ENCODE peak calls at places on chromosomes 5 and 9, in nine cellular contexts. One of them, this sample, is unnamed.
A peak's percentile ranks its signal among the peaks of the same experiment; 100 is the strongest.

GRCh38 chr9:137150485-137151060 is 11.6 kb downstream of the GRIN1 start:
- DNase-seq in tibial nerve: no peak
- DNase-seq in GM12891: peak; percentile 71
- DNase-seq in IMR-90: no peak
- DNase-seq in uterus: no peak
- DNase-seq in ovary: no peak
- DNase-seq in spleen: no peak
- DNase-seq in GM12892: peak; percentile 83
- DNase-seq in heart left ventricle: no peak
- DNase-seq in this sample: peak; percentile 93

GRCh38 chr9:77170991-77171699 is 6.2 kb upstream of the VPS13A start:
- DNase-seq in tibial nerve: no peak
- DNase-seq in GM12891: no peak
- DNase-seq in IMR-90: no peak
- DNase-seq in uterus: no peak
- DNase-seq in ovary: no peak
- DNase-seq in spleen: no peak
- DNase-seq in GM12892: no peak
- DNase-seq in heart left ventricle: peak; percentile 16
- DNase-seq in this sample: no peak

GRCh38 chr9:110583237-110583636 is 3.7 kb upstream of the SVEP1 start:
- DNase-seq in tibial nerve: no peak
- DNase-seq in GM12891: no peak
- DNase-seq in IMR-90: peak; percentile 71
- DNase-seq in uterus: no peak
- DNase-seq in ovary: no peak
- DNase-seq in spleen: no peak
- DNase-seq in GM12892: no peak
- DNase-seq in heart left ventricle: no peak
- DNase-seq in this sample: no peak

GRCh38 chr9:83220737-83221136 is 157.8 kb upstream of the RASEF start:
- DNase-seq in tibial nerve: no peak
- DNase-seq in GM12891: no peak
- DNase-seq in IMR-90: peak; percentile 29
- DNase-seq in uterus: no peak
- DNase-seq in ovary: no peak
- DNase-seq in spleen: no peak
- DNase-seq in GM12892: no peak
- DNase-seq in heart left ventricle: no peak
- DNase-seq in this sample: peak; percentile 34

GRCh38 chr9:70954126-70954525 is 167.3 kb downstream of the TRPM3 start:
- DNase-seq in tibial nerve: no peak
- DNase-seq in GM12891: no peak
- DNase-seq in IMR-90: peak; percentile 90
- DNase-seq in uterus: no peak
- DNase-seq in ovary: no peak
- DNase-seq in spleen: no peak
- DNase-seq in GM12892: no peak
- DNase-seq in heart left ventricle: no peak
- DNase-seq in this sample: peak; percentile 78

GRCh38 chr9:109001275-109001676 is 12.0 kb downstream of the CTNNAL1 start:
- DNase-seq in tibial nerve: no peak
- DNase-seq in GM12891: no peak
- DNase-seq in IMR-90: peak; percentile 93
- DNase-seq in uterus: no peak
- DNase-seq in ovary: no peak
- DNase-seq in spleen: no peak
- DNase-seq in GM12892: no peak
- DNase-seq in heart left ventricle: no peak
- DNase-seq in this sample: peak; percentile 73

GRCh38 chr9:33159058-33159759 is 7.9 kb downstream of the B4GALT1 start:
- DNase-seq in tibial nerve: peak; percentile 77
- DNase-seq in GM12891: no peak
- DNase-seq in IMR-90: peak; percentile 35
- DNase-seq in uterus: peak; percentile 75
- DNase-seq in ovary: peak; percentile 86
- DNase-seq in spleen: peak; percentile 89
- DNase-seq in GM12892: no peak
- DNase-seq in heart left ventricle: peak; percentile 90
- DNase-seq in this sample: no peak

GRCh38 chr9:120175031-120175430 is 404.9 kb downstream of the CDK5RAP2 start:
- DNase-seq in tibial nerve: no peak
- DNase-seq in GM12891: no peak
- DNase-seq in IMR-90: no peak
- DNase-seq in uterus: no peak
- DNase-seq in ovary: no peak
- DNase-seq in spleen: no peak
- DNase-seq in GM12892: no peak
- DNase-seq in heart left ventricle: no peak
- DNase-seq in this sample: no peak

GRCh38 chr5:31113101-31113500 is 80.4 kb upstream of the CDH6 start:
- DNase-seq in tibial nerve: no peak
- DNase-seq in GM12891: no peak
- DNase-seq in IMR-90: peak; percentile 88
- DNase-seq in uterus: no peak
- DNase-seq in ovary: no peak
- DNase-seq in spleen: no peak
- DNase-seq in GM12892: no peak
- DNase-seq in heart left ventricle: no peak
- DNase-seq in this sample: no peak

GRCh38 chr5:103428411-103428871 is 134.1 kb downstream of the NUDT12 start:
- DNase-seq in tibial nerve: no peak
- DNase-seq in GM12891: no peak
- DNase-seq in IMR-90: peak; percentile 86
- DNase-seq in uterus: no peak
- DNase-seq in ovary: peak; percentile 22
- DNase-seq in spleen: no peak
- DNase-seq in GM12892: no peak
- DNase-seq in heart left ventricle: peak; percentile 16
- DNase-seq in this sample: no peak

GRCh38 chr5:172426086-172426485 is 28.2 kb downstream of the SH3PXD2B start:
- DNase-seq in tibial nerve: no peak
- DNase-seq in GM12891: no peak
- DNase-seq in IMR-90: no peak
- DNase-seq in uterus: no peak
- DNase-seq in ovary: peak; percentile 60
- DNase-seq in spleen: no peak
- DNase-seq in GM12892: no peak
- DNase-seq in heart left ventricle: no peak
- DNase-seq in this sample: no peak
- TF ChIP-seq POLR2A in tibial nerve: peak; percentile 29
- TF ChIP-seq POLR2A in GM12891: no peak
- TF ChIP-seq POLR2A in IMR-90: no peak
- TF ChIP-seq POLR2A in uterus: no peak
- TF ChIP-seq POLR2A in ovary: no peak
- TF ChIP-seq POLR2A in spleen: no peak
- TF ChIP-seq POLR2A in GM12892: no peak
- TF ChIP-seq POLR2A in heart left ventricle: no peak
- TF ChIP-seq POLR2A in this sample: no peak

GRCh38 chr9:96612105-96612965 is 7.3 kb downstream of the CDC14B start:
- DNase-seq in tibial nerve: peak; percentile 35
- DNase-seq in GM12891: no peak
- DNase-seq in IMR-90: peak; percentile 96
- DNase-seq in uterus: no peak
- DNase-seq in ovary: no peak
- DNase-seq in spleen: no peak
- DNase-seq in GM12892: no peak
- DNase-seq in heart left ventricle: peak; percentile 31
- DNase-seq in this sample: peak; percentile 89
- TF ChIP-seq POLR2A in tibial nerve: no peak
- TF ChIP-seq POLR2A in GM12891: no peak
- TF ChIP-seq POLR2A in IMR-90: peak; percentile 68
- TF ChIP-seq POLR2A in uterus: no peak
- TF ChIP-seq POLR2A in ovary: no peak
- TF ChIP-seq POLR2A in spleen: no peak
- TF ChIP-seq POLR2A in GM12892: no peak
- TF ChIP-seq POLR2A in heart left ventricle: peak; percentile 35
- TF ChIP-seq POLR2A in this sample: no peak

GRCh38 chr9:129987941-129988340 is 55.0 kb downstream of the FNBP1 start:
- DNase-seq in tibial nerve: no peak
- DNase-seq in GM12891: no peak
- DNase-seq in IMR-90: no peak
- DNase-seq in uterus: no peak
- DNase-seq in ovary: no peak
- DNase-seq in spleen: no peak
- DNase-seq in GM12892: no peak
- DNase-seq in heart left ventricle: no peak
- DNase-seq in this sample: no peak
- TF ChIP-seq POLR2A in tibial nerve: no peak
- TF ChIP-seq POLR2A in GM12891: no peak
- TF ChIP-seq POLR2A in IMR-90: no peak
- TF ChIP-seq POLR2A in uterus: no peak
- TF ChIP-seq POLR2A in ovary: no peak
- TF ChIP-seq POLR2A in spleen: no peak
- TF ChIP-seq POLR2A in GM12892: no peak
- TF ChIP-seq POLR2A in heart left ventricle: no peak
- TF ChIP-seq POLR2A in this sample: no peak

GRCh38 chr5:178486305-178486704 is 103.9 kb downstream of the COL23A1 start:
- DNase-seq in tibial nerve: no peak
- DNase-seq in GM12891: no peak
- DNase-seq in IMR-90: no peak
- DNase-seq in uterus: no peak
- DNase-seq in ovary: no peak
- DNase-seq in spleen: no peak
- DNase-seq in GM12892: no peak
- DNase-seq in heart left ventricle: no peak
- DNase-seq in this sample: no peak
- TF ChIP-seq POLR2A in tibial nerve: no peak
- TF ChIP-seq POLR2A in GM12891: no peak
- TF ChIP-seq POLR2A in IMR-90: no peak
- TF ChIP-seq POLR2A in uterus: no peak
- TF ChIP-seq POLR2A in ovary: no peak
- TF ChIP-seq POLR2A in spleen: no peak
- TF ChIP-seq POLR2A in GM12892: no peak
- TF ChIP-seq POLR2A in heart left ventricle: no peak
- TF ChIP-seq POLR2A in this sample: no peak

DNA sequence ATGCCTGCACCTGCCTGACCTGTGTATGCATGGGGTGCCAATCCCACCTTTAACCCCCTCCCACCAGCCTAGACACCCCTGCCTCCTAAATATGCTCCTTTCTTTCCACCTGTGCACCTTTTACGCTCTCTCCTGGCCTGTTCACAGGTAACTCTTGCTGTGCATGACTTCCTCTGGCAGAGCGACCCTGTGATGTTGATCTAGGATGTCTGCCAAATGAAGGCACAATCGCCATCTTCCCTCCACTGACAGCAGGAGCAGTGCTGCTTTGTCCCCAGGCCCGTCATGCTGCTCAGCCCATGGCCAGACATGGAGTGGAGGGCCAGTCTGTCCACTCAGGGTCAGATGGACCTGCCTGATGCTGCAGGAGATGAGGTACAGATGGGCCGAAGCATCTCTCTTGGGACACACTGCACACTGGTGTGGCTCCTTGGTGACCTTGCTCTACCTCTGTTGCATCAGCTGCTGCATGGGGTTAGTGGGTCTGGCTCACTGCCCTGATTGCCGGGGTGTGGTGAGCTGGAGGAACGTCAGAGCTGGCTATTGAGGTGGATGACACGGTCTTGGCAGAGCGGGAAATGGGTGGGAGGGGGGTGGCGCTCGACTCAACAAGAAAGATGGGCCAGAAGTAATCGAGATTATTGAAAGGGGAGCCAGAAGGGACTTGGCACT is 101.6 kb upstream of the PITX1 start:
- DNase-seq in tibial nerve: peak; percentile 55
- DNase-seq in GM12891: no peak
- DNase-seq in IMR-90: peak; percentile 79
- DNase-seq in uterus: no peak
- DNase-seq in ovary: no peak
- DNase-seq in spleen: no peak
- DNase-seq in GM12892: no peak
- DNase-seq in heart left ventricle: no peak
- DNase-seq in this sample: peak; percentile 54
- TF ChIP-seq POLR2A in tibial nerve: no peak
- TF ChIP-seq POLR2A in GM12891: no peak
- TF ChIP-seq POLR2A in IMR-90: no peak
- TF ChIP-seq POLR2A in uterus: no peak
- TF ChIP-seq POLR2A in ovary: no peak
- TF ChIP-seq POLR2A in spleen: no peak
- TF ChIP-seq POLR2A in GM12892: no peak
- TF ChIP-seq POLR2A in heart left ventricle: no peak
- TF ChIP-seq POLR2A in this sample: no peak

DNA sequence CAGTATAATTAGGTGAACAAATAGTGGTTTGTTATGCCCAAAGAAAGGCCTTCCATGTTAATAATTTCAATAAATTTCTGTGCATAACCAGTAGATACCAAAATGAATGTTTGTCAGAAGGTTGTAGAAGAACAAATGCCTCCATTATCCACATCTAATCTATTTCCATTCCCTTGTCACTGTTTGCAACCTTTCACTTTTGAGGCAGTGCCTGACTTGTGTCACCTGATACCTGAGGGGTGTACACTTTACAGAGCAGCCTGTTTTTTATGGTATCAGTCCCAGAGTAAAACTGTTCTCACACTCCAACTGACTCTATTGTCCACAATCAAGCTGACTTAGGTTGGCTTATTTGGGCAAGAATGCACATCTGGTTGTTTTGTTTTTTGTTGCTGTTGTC is 40.1 kb downstream of the FREM1 start:
- DNase-seq in tibial nerve: no peak
- DNase-seq in GM12891: no peak
- DNase-seq in IMR-90: no peak
- DNase-seq in uterus: no peak
- DNase-seq in ovary: no peak
- DNase-seq in spleen: no peak
- DNase-seq in GM12892: no peak
- DNase-seq in heart left ventricle: no peak
- DNase-seq in this sample: no peak
- TF ChIP-seq POLR2A in tibial nerve: no peak
- TF ChIP-seq POLR2A in GM12891: no peak
- TF ChIP-seq POLR2A in IMR-90: no peak
- TF ChIP-seq POLR2A in uterus: no peak
- TF ChIP-seq POLR2A in ovary: no peak
- TF ChIP-seq POLR2A in spleen: no peak
- TF ChIP-seq POLR2A in GM12892: no peak
- TF ChIP-seq POLR2A in heart left ventricle: no peak
- TF ChIP-seq POLR2A in this sample: no peak

DNA sequence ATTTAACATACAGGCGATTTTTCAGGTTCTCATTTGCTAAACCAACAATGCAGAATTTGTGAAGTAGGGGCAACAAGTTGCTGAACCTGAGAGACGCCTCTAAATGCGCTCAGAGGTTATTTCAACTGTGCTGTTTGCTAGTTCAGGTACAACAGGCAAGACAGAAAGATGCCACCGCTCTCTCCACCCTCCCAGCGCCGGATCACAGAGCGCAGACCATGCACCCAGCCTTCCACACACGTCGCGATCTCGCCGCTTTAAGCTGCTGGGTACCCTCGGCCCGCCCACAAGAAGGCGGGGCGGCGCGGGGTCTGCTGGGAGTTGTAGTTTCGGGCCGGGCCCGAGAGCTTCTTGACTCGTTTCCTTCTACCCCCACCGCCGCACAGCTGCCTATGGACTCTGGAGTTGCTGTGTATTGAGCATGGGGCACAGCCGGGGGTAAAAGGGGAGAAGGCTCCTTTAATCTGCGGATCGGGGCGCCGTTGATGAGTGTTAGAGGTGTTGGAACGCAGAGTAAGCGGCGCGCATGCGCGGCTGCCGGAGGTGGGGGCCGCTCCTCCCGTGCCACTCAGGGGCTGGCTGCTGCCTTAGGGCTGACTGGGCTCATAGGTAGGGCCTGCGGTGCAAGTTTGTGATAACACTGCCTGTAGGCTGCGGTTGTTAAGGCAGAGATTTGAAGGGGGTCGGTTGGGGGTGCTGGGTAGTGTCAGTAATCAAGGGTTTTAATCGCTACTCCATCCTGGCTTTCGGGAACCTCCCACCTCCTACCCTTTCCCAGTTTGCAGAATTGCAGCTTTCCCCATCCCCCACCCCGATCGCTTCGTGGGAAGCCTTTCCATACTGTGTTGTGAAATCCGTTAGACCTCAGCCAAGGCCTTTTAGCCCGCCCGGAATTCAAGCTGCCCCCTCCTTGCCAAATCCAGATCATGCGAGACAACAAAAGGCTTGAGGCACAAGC is 40.3 kb upstream of the ABCA1 start:
- DNase-seq in tibial nerve: peak; percentile 91
- DNase-seq in GM12891: peak; percentile 73
- DNase-seq in IMR-90: peak; percentile 90
- DNase-seq in uterus: peak; percentile 93
- DNase-seq in ovary: peak; percentile 92
- DNase-seq in spleen: peak; percentile 97
- DNase-seq in GM12892: peak; percentile 59
- DNase-seq in heart left ventricle: peak; percentile 86
- DNase-seq in this sample: peak; percentile 92
- TF ChIP-seq POLR2A in tibial nerve: peak; percentile 32
- TF ChIP-seq POLR2A in GM12891: no peak
- TF ChIP-seq POLR2A in IMR-90: no peak
- TF ChIP-seq POLR2A in uterus: no peak
- TF ChIP-seq POLR2A in ovary: peak; percentile 16
- TF ChIP-seq POLR2A in spleen: peak; percentile 30
- TF ChIP-seq POLR2A in GM12892: no peak
- TF ChIP-seq POLR2A in heart left ventricle: peak; percentile 11
- TF ChIP-seq POLR2A in this sample: peak; percentile 73

This sample was measured in H54.